ENCODE peak calls at places on chromosomes 2 and 18, in four cellular contexts. I is WERI-Rb-1, L is ecto neural progenitor cell, S is DMS 273 treated with DMSO at 0.1 percent for 48 hours. X is an unnamed sample.

GRCh38 chr2:228545041-228545440 is 363.6 kb upstream of the SPHKAP start:
- DNase-seq in I (no peak), L (no peak), S (no peak), X (no peak)

GRCh38 chr2:207936380-207936779 is 88.9 kb downstream of the PLEKHM3 start:
- DNase-seq in I (no peak), L (no peak), S (no peak), X (no peak)

GRCh38 chr2:136538489-136538888 is 226.9 kb upstream of the THSD7B start:
- DNase-seq in I (no peak), L (no peak), S (no peak), X (no peak)

GRCh38 chr2:47070920-47071824 is 83.9 kb downstream of the STPG4 start:
- DNase-seq in I (no peak), L (no peak), S (no peak), X (no peak)

GRCh38 chr2:238097988-238098853 is 1.9 kb upstream of the ESPNL start:
- DNase-seq in I (peak; percentile 50), L (peak; percentile 78), S (no peak), X (peak; percentile 74)

GRCh38 chr2:166517533-166517932 is 23.5 kb upstream of the SCN7A start:
- DNase-seq in I (no peak), L (no peak), S (no peak), X (no peak)

GRCh38 chr18:56200381-56200831 is 438.0 kb downstream of the TXNL1 start:
- DNase-seq in I (no peak), L (no peak), S (no peak), X (no peak)

GRCh38 chr2:229713371-229714079 is 830 bp downstream of the DNER start:
- DNase-seq in I (no peak), L (peak; percentile 73), S (no peak), X (peak; percentile 64)

GRCh38 chr2:183037660-183038340 is 457 bp downstream of the NCKAP1 start:
- DNase-seq in I (peak; percentile 44), L (no peak), S (no peak), X (peak; percentile 69)

GRCh38 chr2:117958186-117958585 is 55.7 kb downstream of the CCDC93 start:
- DNase-seq in I (no peak), L (no peak), S (no peak), X (no peak)

GRCh38 chr2:68948695-68949094 is 4.0 kb downstream of the GKN2 start:
- DNase-seq in I (no peak), L (no peak), S (no peak), X (no peak)

GRCh38 chr2:217785544-217786045 is 217.2 kb downstream of the TNS1 start:
- DNase-seq in I (peak; percentile 70), L (peak; percentile 87), S (peak; percentile 9), X (peak; percentile 76)

GRCh38 chr2:217825469-217826235 is 177.1 kb downstream of the TNS1 start:
- DNase-seq in I (no peak), L (no peak), S (no peak), X (no peak)

GRCh38 chr2:168212866-168213265 is 34.5 kb downstream of the STK39 start:
- DNase-seq in I (no peak), L (no peak), S (no peak), X (no peak)

GRCh38 chr2:239230318-239231052 is 170.3 kb downstream of the HDAC4 start:
- DNase-seq in I (no peak), L (no peak), S (no peak), X (no peak)

X was measured in D341Med.